ENCODE peak calls at places on chromosomes 12 and 14, in seven cellular contexts. X is IMR-90, R is H9, B is neuronal stem cell, D is mesendoderm, W is H1, F is trophoblast cell. E is an unnamed sample.

GRCh38 chr14:72999316-72999715 is 27.6 kb downstream of the ZFYVE1 start:
- DNase-seq in B (no peak), F (no peak), W (no peak), R (no peak), X (no peak), D (no peak), E (no peak)

GRCh38 chr12:12020762-12021161 is 50.0 kb upstream of the BCL2L14 start:
- DNase-seq in W (no peak), D (no peak), X (no peak), R (no peak), F (no peak), B (no peak), E (no peak)

GRCh38 chr12:130702966-130703732 is 12.9 kb downstream of the RIMBP2 start:
- DNase-seq in F (no peak), B (peak; percentile 39), D (no peak), X (no peak), W (no peak), R (peak; percentile 31), E (no peak)

GRCh38 chr14:52391866-52392600 is 77.9 kb downstream of the PTGER2 start:
- DNase-seq in B (no peak), D (no peak), R (no peak), F (no peak), X (peak; percentile 48), W (no peak), E (no peak)

GRCh38 chr12:56362130-56363059 is at the start of gene APOF:
- DNase-seq in W (no peak), B (no peak), X (no peak), R (no peak), D (no peak), F (no peak), E (no peak)

GRCh38 chr14:61560323-61560722 is 135.0 kb upstream of the HIF1A start:
- DNase-seq in F (no peak), D (no peak), W (no peak), X (peak; percentile 61), R (no peak), B (no peak), E (peak; percentile 83)

GRCh38 chr12:4664111-4664510 is 15.2 kb downstream of the NDUFA9 start:
- DNase-seq in D (peak; percentile 54), R (no peak), B (no peak), X (peak; percentile 92), W (no peak), F (peak; percentile 13), E (peak; percentile 68)

GRCh38 chr14:88277205-88277604 is 45.9 kb downstream of the KCNK10 start:
- DNase-seq in X (no peak), W (no peak), R (no peak), B (no peak), D (no peak), F (no peak), E (no peak)

GRCh38 chr14:66281036-66281776 is 205.0 kb upstream of the CCDC196 start:
- DNase-seq in F (no peak), R (no peak), D (no peak), X (no peak), W (no peak), B (no peak), E (no peak)

GRCh38 chr12:12507121-12507520 is 55.5 kb downstream of the DUSP16 start:
- DNase-seq in R (no peak), W (no peak), D (no peak), B (no peak), X (no peak), F (no peak), E (peak; percentile 51)

GRCh38 chr14:65044596-65044959 is 57.7 kb downstream of the MAX start:
- DNase-seq in X (no peak), R (no peak), B (no peak), W (no peak), D (no peak), F (no peak), E (no peak)

GRCh38 chr14:85475113-85475512 is 54.8 kb upstream of the FLRT2 start:
- DNase-seq in B (no peak), R (no peak), F (no peak), D (no peak), X (no peak), W (no peak), E (no peak)

GRCh38 chr12:503111-503761 is 43.5 kb downstream of the B4GALNT3 start:
- DNase-seq in W (no peak), F (peak; percentile 89), D (peak; percentile 35), X (no peak), B (no peak), R (peak; percentile 28), E (peak; percentile 19)

GRCh38 chr14:54555651-54556050 is 11.3 kb upstream of the SAMD4A start:
- DNase-seq in R (no peak), X (no peak), W (no peak), B (no peak), F (no peak), D (no peak), E (peak; percentile 14)

GRCh38 chr12:27273114-27273513 is 29.0 kb downstream of the STK38L start:
- DNase-seq in X (no peak), R (no peak), W (no peak), F (no peak), D (no peak), B (no peak), E (no peak)

GRCh38 chr12:77855548-77855947 is 24.9 kb downstream of the NAV3 start:
- DNase-seq in W (no peak), F (no peak), R (no peak), D (no peak), X (peak; percentile 2), B (no peak), E (no peak)

GRCh38 chr14:88384653-88385205 is 728 bp upstream of the SPATA7 start:
- DNase-seq in D (no peak), R (no peak), W (no peak), X (no peak), F (peak; percentile 47), B (no peak), E (peak; percentile 19)

GRCh38 chr14:39247256-39247655 is 13.5 kb downstream of the MIA2 start:
- DNase-seq in X (peak; percentile 93), D (no peak), F (no peak), W (no peak), R (no peak), B (no peak), E (peak; percentile 65)

GRCh38 chr12:84842406-84843013 is 70.1 kb downstream of the SLC6A15 start:
- DNase-seq in X (peak; percentile 51), R (no peak), F (peak; percentile 4), W (no peak), D (peak; percentile 40), B (peak; percentile 20), E (peak; percentile 60)

GRCh38 chr14:84112589-84112988 is 1417.4 kb upstream of the FLRT2 start:
- DNase-seq in F (no peak), R (no peak), D (no peak), W (no peak), X (no peak), B (no peak), E (no peak)

GRCh38 chr14:77682158-77682553 is 25.7 kb downstream of the ALKBH1 start:
- DNase-seq in X (peak; percentile 65), D (no peak), B (no peak), R (no peak), F (no peak), W (no peak), E (peak; percentile 62)

GRCh38 chr12:57844725-57845477 is 1.6 kb downstream of the CTDSP2 start:
- DNase-seq in D (peak; percentile 93), B (no peak), R (peak; percentile 80), F (peak; percentile 46), X (peak; percentile 86), W (no peak), E (peak; percentile 90)

GRCh38 chr12:109192358-109192757 is 76.0 kb downstream of the ACACB start:
- DNase-seq in W (no peak), X (peak; percentile 64), F (peak; percentile 11), R (no peak), D (no peak), B (no peak), E (peak; percentile 3)

GRCh38 chr12:64088431-64089349 is 133.4 kb downstream of the KICS2 start:
- DNase-seq in W (peak; percentile 10), R (peak; percentile 71), F (peak; percentile 75), X (peak; percentile 97), D (peak; percentile 94), B (peak; percentile 23), E (peak; percentile 88)

GRCh38 chr12:47547077-47547476 is 158.8 kb downstream of the RPAP3 start:
- DNase-seq in D (peak; percentile 51), W (no peak), R (no peak), F (peak; percentile 20), B (no peak), X (peak; percentile 69), E (peak; percentile 51)
- H3K4ac ChIP-seq in D (no peak overlapping the region), W (no peak overlapping the region), R (no peak overlapping the region), F (no peak overlapping the region), B (no peak overlapping the region), X (no peak overlapping the region), E (no peak overlapping the region)

GRCh38 chr12:66896797-66897196 is 217.9 kb upstream of the GRIP1 start:
- DNase-seq in F (no peak), W (no peak), X (no peak), R (no peak), D (no peak), B (no peak), E (no peak)
- H4K8ac ChIP-seq in F (no peak overlapping the region), W (no peak overlapping the region), X (no peak overlapping the region), R (no peak overlapping the region), D (no peak overlapping the region), B (no peak overlapping the region), E (no peak overlapping the region)

GRCh38 chr12:122403115-122403770 is 19.2 kb downstream of the CLIP1 start:
- DNase-seq in W (no peak), D (no peak), F (no peak), R (no peak), X (no peak), B (no peak), E (no peak)

GRCh38 chr12:122406701-122407154 is 15.7 kb downstream of the CLIP1 start:
- DNase-seq in B (no peak), X (peak; percentile 78), F (no peak), D (peak; percentile 42), W (no peak), R (no peak), E (peak; percentile 80)

GRCh38 chr12:122403831-122404230 is 18.6 kb downstream of the CLIP1 start:
- DNase-seq in W (no peak), B (no peak), R (no peak), D (no peak), F (no peak), X (no peak), E (no peak)

GRCh38 chr12:122411537-122411936 is 10.9 kb downstream of the CLIP1 start:
- DNase-seq in D (no peak), B (no peak), R (no peak), F (no peak), W (no peak), X (no peak), E (no peak)

GRCh38 chr12:122407208-122407607 is 15.3 kb downstream of the CLIP1 start:
- DNase-seq in R (no peak), X (no peak), B (no peak), F (no peak), D (no peak), W (no peak), E (no peak)
- H2AK5ac ChIP-seq in R (no peak overlapping the region), X (peak overlapping the region; percentile 64), B (no peak overlapping the region), F (no peak overlapping the region), D (no peak overlapping the region), W (no peak overlapping the region), E (no peak overlapping the region)

GRCh38 chr12:33247625-33248024 is 192.0 kb downstream of the SYT10 start:
- DNase-seq in B (no peak), D (no peak), R (no peak), X (no peak), W (no peak), F (no peak), E (no peak)

GRCh38 chr12:33248364-33248763 is 191.3 kb downstream of the SYT10 start:
- DNase-seq in X (no peak), R (no peak), F (no peak), D (peak; percentile 29), B (no peak), W (no peak), E (no peak)

GRCh38 chr12:33245459-33245858 is 194.2 kb downstream of the SYT10 start:
- DNase-seq in W (no peak), X (no peak), B (no peak), F (no peak), D (no peak), R (no peak), E (no peak)
- H3K4ac ChIP-seq in W (no peak overlapping the region), X (no peak overlapping the region), B (no peak overlapping the region), F (no peak overlapping the region), D (no peak overlapping the region), R (no peak overlapping the region), E (no peak overlapping the region)

E was measured in mesenchymal stem cell.